ENCODE peak calls at places on chromosome 22, in eight cellular contexts. L is choroid plexus epithelial cell; I is LHCN-M2; T is activated CD4-positive, alpha-beta T cell treated with anti-CD3 and anti-CD28 coated beads for 24 hours; R is frontal cortex; X is stimulated activated CD8-positive, alpha-beta memory T cell treated with anti-CD3 and anti-CD28 coated beads, Interleukin-12 subunit alpha, Interleukin-12 subunit beta, amount 100 ng/mL, for 4 hours; J is naive thymus-derived CD4-positive, alpha-beta T cell; S is SK-N-SH. C is an unnamed sample.
A peak's percentile ranks its signal among the peaks of the same experiment; 100 is the strongest.

GRCh38 chr22:31102441-31103081 is 4.8 kb downstream of the SELENOM start:
- DNase-seq in T (no peak), J (no peak), X (no peak), R (no peak), S (no peak), L (peak; percentile 96), I (peak; percentile 92), C (peak; percentile 96)

GRCh38 chr22:42964994-42965699 is 49.8 kb downstream of the PACSIN2 start:
- DNase-seq in L (peak; percentile 70), I (no peak), T (peak; percentile 23), J (no peak), S (no peak), R (no peak), X (no peak), C (peak; percentile 46)

GRCh38 chr22:17786435-17787158 is 12.3 kb upstream of the BID start:
- DNase-seq in R (no peak), S (no peak), I (peak; percentile 88), J (no peak), X (no peak), T (no peak), L (peak; percentile 47), C (peak; percentile 54)

GRCh38 chr22:23301591-23301990 is 121.3 kb downstream of the BCR start:
- DNase-seq in R (no peak), J (no peak), L (no peak), T (no peak), I (no peak), X (no peak), S (no peak), C (no peak)

GRCh38 chr22:46747646-46748045 is 9.6 kb upstream of the CERK start:
- DNase-seq in R (no peak), J (no peak), L (no peak), T (no peak), I (no peak), X (no peak), S (no peak), C (no peak)

GRCh38 chr22:44689173-44689572 is 12.8 kb upstream of the PRR5 start:
- DNase-seq in R (no peak), J (no peak), I (no peak), X (no peak), S (no peak), L (no peak), T (no peak), C (no peak)

GRCh38 chr22:46587492-46588278 is 32.5 kb upstream of the GRAMD4 start:
- DNase-seq in I (no peak), R (no peak), T (no peak), S (peak; percentile 71), L (no peak), J (no peak), X (no peak), C (no peak)

GRCh38 chr22:48902001-48902869 is 925.4 kb downstream of the BRD1 start:
- DNase-seq in X (no peak), I (no peak), T (no peak), L (no peak), S (no peak), J (no peak), R (no peak), C (no peak)

GRCh38 chr22:46748206-46748947 is 10.3 kb upstream of the CERK start:
- DNase-seq in R (no peak), I (no peak), S (no peak), L (no peak), T (no peak), X (no peak), J (no peak), C (no peak)

GRCh38 chr22:44664149-44664548 is 37.9 kb upstream of the PRR5 start:
- DNase-seq in X (peak; percentile 41), L (peak; percentile 86), S (peak; percentile 52), T (no peak), J (peak; percentile 32), I (no peak), R (no peak), C (no peak)

GRCh38 chr22:43889366-43890253 is 2.2 kb downstream of the PNPLA5 start:
- DNase-seq in X (no peak), I (peak; percentile 57), R (no peak), J (no peak), L (peak; percentile 55), T (no peak), S (peak; percentile 23), C (peak; percentile 56)

GRCh38 chr22:38716271-38716670 is 10.5 kb downstream of the GTPBP1 start:
- DNase-seq in R (no peak), X (no peak), L (no peak), T (no peak), I (no peak), S (no peak), J (no peak), C (no peak)

GRCh38 chr22:32632650-32633049 is 158.0 kb downstream of the FBXO7 start:
- DNase-seq in I (no peak), S (peak; percentile 69), X (no peak), R (no peak), J (no peak), T (no peak), L (no peak), C (no peak)

GRCh38 chr22:36470994-36471331 is 10.5 kb downstream of the TXN2 start:
- DNase-seq in R (no peak), S (no peak), T (no peak), I (no peak), L (peak; percentile 75), J (no peak), X (no peak), C (no peak)

GRCh38 chr22:21009638-21010425 is 5.1 kb upstream of the P2RX6 start:
- DNase-seq in L (peak; percentile 58), S (no peak), R (no peak), X (no peak), J (peak; percentile 42), I (peak; percentile 37), T (no peak), C (peak; percentile 46)

GRCh38 chr22:38843201-38843715 is 570 bp downstream of the NPTXR start:
- DNase-seq in R (peak; percentile 72), I (peak; percentile 38), L (peak; percentile 79), X (peak; percentile 26), J (peak; percentile 67), S (peak; percentile 84), T (no peak), C (peak; percentile 60)

GRCh38 chr22:19960491-19961200 is 19.0 kb upstream of the TXNRD2 start:
- DNase-seq in S (peak; percentile 8), I (no peak), X (no peak), T (no peak), R (no peak), J (no peak), L (no peak), C (no peak)

GRCh38 chr22:44639891-44640617 is 62.0 kb upstream of the PRR5 start:
- DNase-seq in L (no peak), R (no peak), J (no peak), S (no peak), X (no peak), I (no peak), T (no peak), C (no peak)

GRCh38 chr22:30267382-30268302 is 991 bp upstream of the OSM start:
- DNase-seq in I (no peak), L (no peak), X (no peak), J (peak; percentile 54), T (no peak), S (no peak), R (no peak), C (no peak)

GRCh38 chr22:27220349-27220748 is 563.0 kb downstream of the MIAT start:
- DNase-seq in L (peak; percentile 88), J (no peak), T (no peak), X (no peak), R (no peak), S (no peak), I (peak; percentile 74), C (peak; percentile 91)

C was measured in M059J.